ENCODE peak calls at places on chromosomes 4 and X, in ten cellular contexts. T is SK-N-SH, X is upper lobe of right lung, R is ovary, P is transverse colon, J is gastrocnemius medialis, D is psoas muscle, M is cardiac muscle cell, A is prostate gland, S is sigmoid colon. W is an unnamed sample.
A peak's percentile ranks its signal among the peaks of the same experiment; 100 is the strongest.

GRCh38 chr4:3013323-3013722 is 50.0 kb downstream of the GRK4 start:
- DNase-seq in T (no peak), X (no peak), R (no peak), P (no peak), J (no peak), D (no peak), M (no peak), A (no peak), S (no peak), W (no peak)

GRCh38 chrX:121851033-121851432 is 803.6 kb downstream of the GLUD2 start:
- DNase-seq in T (no peak), X (no peak), R (no peak), P (no peak), J (no peak), D (no peak), M (no peak), A (no peak), S (no peak), W (no peak)

GRCh38 chr4:84938316-84938715 is 28.2 kb downstream of the WDFY3 start:
- DNase-seq in T (no peak), X (no peak), R (no peak), P (no peak), J (no peak), D (no peak), M (no peak), A (no peak), S (no peak), W (no peak)

GRCh38 chrX:93319604-93320003 is 353.8 kb downstream of the NAP1L3 start:
- DNase-seq in T (no peak), X (no peak), R (no peak), P (no peak), J (no peak), D (no peak), M (no peak), A (no peak), S (no peak), W (no peak)

GRCh38 chrX:108439434-108439883 is at the start of gene COL4A5:
- DNase-seq in T (no peak), X (peak; percentile 61), R (peak; percentile 62), P (peak; percentile 16), J (peak; percentile 56), D (peak; percentile 31), M (peak; percentile 92), A (peak; percentile 64), S (peak; percentile 70), W (no peak)

GRCh38 chrX:1537031-1537715 is at the start of gene P2RY8:
- DNase-seq in T (no peak), X (peak; percentile 72), R (peak; percentile 86), P (peak; percentile 74), J (peak; percentile 38), D (peak; percentile 60), M (no peak), A (no peak), S (peak; percentile 79), W (no peak)

GRCh38 chr4:10354225-10354624 is 103.0 kb downstream of the ZNF518B start:
- DNase-seq in T (no peak), X (no peak), R (no peak), P (no peak), J (no peak), D (no peak), M (no peak), A (no peak), S (no peak), W (no peak)

GRCh38 chr4:26263165-26263564 is 57.6 kb upstream of the RBPJ start:
- DNase-seq in T (peak; percentile 39), X (no peak), R (no peak), P (no peak), J (no peak), D (no peak), M (no peak), A (no peak), S (no peak), W (peak; percentile 9)

GRCh38 chr4:17688011-17688441 is 73.6 kb downstream of the MED28 start:
- DNase-seq in T (no peak), X (no peak), R (no peak), P (no peak), J (no peak), D (no peak), M (no peak), A (no peak), S (no peak), W (no peak)
- H3K4me3 ChIP-seq in T (no peak overlapping the region), X (no peak overlapping the region), R (no peak overlapping the region), P (no peak overlapping the region), J (no peak overlapping the region), D (no peak overlapping the region), M (no peak overlapping the region), A (no peak overlapping the region), S (no peak overlapping the region), W (no peak overlapping the region)

GRCh38 chr4:139838811-139839210 is 173.2 kb downstream of the MGST2 start:
- DNase-seq in T (no peak), X (no peak), R (no peak), P (no peak), J (no peak), D (no peak), M (no peak), A (no peak), S (no peak), W (no peak)

GRCh38 chr4:139841464-139842195 is 176.0 kb downstream of the MGST2 start:
- DNase-seq in T (no peak), X (no peak), R (no peak), P (peak; percentile 52), J (no peak), D (no peak), M (peak; percentile 48), A (no peak), S (no peak), W (peak; percentile 61)

GRCh38 chr4:139839664-139840063 is 174.0 kb downstream of the MGST2 start:
- DNase-seq in T (peak; percentile 58), X (no peak), R (no peak), P (no peak), J (no peak), D (no peak), M (no peak), A (no peak), S (no peak), W (peak; percentile 55)

GRCh38 chr4:139843643-139844042 is 178.0 kb downstream of the MGST2 start:
- DNase-seq in T (no peak), X (no peak), R (no peak), P (no peak), J (no peak), D (no peak), M (no peak), A (no peak), S (no peak), W (no peak)

DNA sequence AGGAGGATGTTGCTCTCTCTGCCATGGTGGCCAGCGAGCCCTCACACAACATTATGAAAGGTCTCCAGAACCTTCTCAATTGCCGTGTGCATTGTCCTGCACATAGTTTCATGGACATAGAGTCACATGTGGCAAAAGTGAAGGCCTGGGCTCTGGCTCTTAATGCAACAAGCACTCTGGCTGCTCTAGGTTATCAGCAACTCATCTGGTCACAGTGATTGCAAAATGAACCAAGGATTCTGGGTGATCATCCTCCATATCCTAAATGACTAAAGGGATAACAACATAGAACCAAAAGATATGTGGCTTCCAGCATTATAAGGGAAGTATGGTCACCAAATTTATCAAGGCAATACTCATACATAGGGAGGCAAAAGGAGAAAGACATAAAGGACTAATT is 175.2 kb downstream of the MGST2 start:
- DNase-seq in T (no peak), X (no peak), R (no peak), P (no peak), J (no peak), D (no peak), M (no peak), A (no peak), S (no peak), W (no peak)
- H3K4me1 ChIP-seq in T (peaks cover 7% of the 10 kb centered on the region), X (peaks cover 15% of the 10 kb centered on the region), R (peaks cover 9% of the 10 kb centered on the region), P (peaks cover 19% of the 10 kb centered on the region), J (no peaks in the 10 kb centered on the region), D (no peaks in the 10 kb centered on the region), M (peaks cover 24% of the 10 kb centered on the region), A (no peaks in the 10 kb centered on the region), S (no peaks in the 10 kb centered on the region), W (peaks cover 56% of the 10 kb centered on the region)

GRCh38 chrX:70553516-70553915 is 108.9 kb downstream of the DLG3 start:
- DNase-seq in T (no peak), X (no peak), R (no peak), P (no peak), J (no peak), D (no peak), M (no peak), A (no peak), S (no peak), W (no peak)

GRCh38 chrX:70554523-70554922 is 109.9 kb downstream of the DLG3 start:
- DNase-seq in T (no peak), X (no peak), R (no peak), P (no peak), J (no peak), D (no peak), M (no peak), A (no peak), S (no peak), W (no peak)

GRCh38 chrX:70554948-70555347 is 110.3 kb downstream of the DLG3 start:
- DNase-seq in T (no peak), X (no peak), R (no peak), P (no peak), J (no peak), D (no peak), M (no peak), A (no peak), S (no peak), W (no peak)

GRCh38 chrX:70552174-70552704 is 107.6 kb downstream of the DLG3 start:
- DNase-seq in T (no peak), X (no peak), R (no peak), P (no peak), J (no peak), D (no peak), M (no peak), A (no peak), S (no peak), W (no peak)

GRCh38 chrX:70554081-70554480 is 109.4 kb downstream of the DLG3 start:
- DNase-seq in T (no peak), X (no peak), R (no peak), P (no peak), J (no peak), D (no peak), M (peak; percentile 7), A (no peak), S (no peak), W (no peak)
- TF ChIP-seq CTCF in T (peak; percentile 44), X (peak; percentile 32), R (no peak), P (peak; percentile 30), J (no peak), D (no peak), M (peak; percentile 22), A (no peak), S (no peak), W (no peak)

GRCh38 chrX:100652266-100652665 is 8.3 kb downstream of the SRPX2 start:
- DNase-seq in T (no peak), X (no peak), R (no peak), P (no peak), J (no peak), D (no peak), M (no peak), A (no peak), S (no peak), W (no peak)

GRCh38 chrX:100647739-100648138 is 3.7 kb downstream of the SRPX2 start:
- DNase-seq in T (no peak), X (no peak), R (no peak), P (no peak), J (no peak), D (no peak), M (no peak), A (no peak), S (no peak), W (no peak)

GRCh38 chrX:100650841-100651240 is 6.8 kb downstream of the SRPX2 start:
- DNase-seq in T (no peak), X (no peak), R (no peak), P (no peak), J (no peak), D (no peak), M (no peak), A (no peak), S (no peak), W (no peak)

GRCh38 chrX:100648601-100649417 is 4.8 kb downstream of the SRPX2 start:
- DNase-seq in T (no peak), X (no peak), R (peak; percentile 24), P (peak; percentile 20), J (peak; percentile 16), D (peak; percentile 25), M (no peak), A (no peak), S (no peak), W (no peak)

DNA sequence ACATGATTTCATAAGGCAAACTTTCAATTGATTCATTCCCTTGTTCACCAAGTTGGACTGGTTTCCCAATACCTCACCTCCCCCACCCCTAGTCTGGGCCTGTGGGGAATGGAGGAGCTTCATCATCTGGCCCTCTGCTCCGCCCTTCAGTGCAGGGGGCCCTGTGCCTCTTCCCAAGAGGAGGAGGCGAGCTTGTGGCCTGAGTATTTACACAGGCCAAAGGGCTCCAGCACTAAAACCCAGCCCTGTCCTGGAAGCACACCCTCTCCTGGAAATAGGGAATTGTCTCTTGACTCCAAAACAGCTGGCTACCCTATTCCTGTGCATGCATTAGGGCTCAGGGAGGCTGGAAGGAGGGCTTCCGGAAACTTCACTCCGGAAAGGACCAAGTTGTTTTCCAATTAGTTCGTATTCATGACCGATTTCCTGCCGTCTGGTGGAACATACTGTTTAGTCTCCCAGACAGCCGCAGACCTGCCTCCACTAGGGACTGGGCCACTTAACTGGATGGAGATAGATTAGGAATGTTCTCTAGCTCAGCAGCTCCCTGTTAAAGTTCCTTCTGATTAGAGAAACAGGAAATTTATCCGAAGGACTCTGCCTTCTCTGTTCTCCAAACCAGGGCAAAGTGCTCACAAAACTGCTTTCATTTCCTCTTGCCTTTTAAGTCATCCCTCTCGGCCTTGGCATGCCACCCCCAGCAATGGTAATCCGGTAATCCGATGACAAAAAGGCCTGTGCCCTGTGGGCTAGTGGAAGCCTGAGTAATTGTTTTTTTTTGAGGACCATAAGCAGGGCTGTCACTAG is 5.8 kb downstream of the SRPX2 start:
- DNase-seq in T (no peak), X (peak; percentile 59), R (peak; percentile 73), P (peak; percentile 75), J (peak; percentile 71), D (peak; percentile 77), M (peak; percentile 29), A (no peak), S (peak; percentile 92), W (no peak)
- H3K4me3 ChIP-seq in T (no peak overlapping the region), X (no peak overlapping the region), R (no peak overlapping the region), P (no peak overlapping the region), J (no peak overlapping the region), D (no peak overlapping the region), M (no peak overlapping the region), A (no peak overlapping the region), S (no peak overlapping the region), W (no peak overlapping the region)